ENCODE peak calls at places on chromosomes 3 and 15, in six cellular contexts. Z, K, U, L, X and B are unnamed samples.

GRCh38 chr3:20250314-20250713 is 64.3 kb upstream of the SGO1 start:
- DNase-seq in Z (no peak), K (no peak), U (no peak), L (no peak), X (no peak), B (no peak)

GRCh38 chr15:74781673-74782595 is at the start of gene CSK:
- DNase-seq in Z (no peak), K (no peak), U (peak; percentile 94), L (no peak), X (no peak), B (peak; percentile 99)

GRCh38 chr3:178802259-178802658 is 266.0 kb downstream of the KCNMB2 start:
- DNase-seq in Z (no peak), K (no peak), U (no peak), L (no peak), X (no peak), B (no peak)

GRCh38 chr3:21704796-21705195 is 46.2 kb downstream of the ZNF385D start:
- DNase-seq in Z (no peak), K (no peak), U (no peak), L (no peak), X (no peak), B (no peak)

GRCh38 chr15:100216177-100216576 is 125.6 kb downstream of the ADAMTS17 start:
- DNase-seq in Z (no peak), K (no peak), U (no peak), L (no peak), X (no peak), B (no peak)

GRCh38 chr3:17154941-17155340 is 270.2 kb downstream of the PLCL2 start:
- DNase-seq in Z (no peak), K (no peak), U (no peak), L (no peak), X (no peak), B (no peak)

GRCh38 chr3:69724722-69725435 is 14.4 kb upstream of the MITF start:
- DNase-seq in Z (no peak), K (no peak), U (peak; percentile 87), L (no peak), X (no peak), B (no peak)

GRCh38 chr15:70753101-70753829 is 10.1 kb downstream of the UACA start:
- DNase-seq in Z (no peak), K (no peak), U (no peak), L (no peak), X (no peak), B (no peak)

GRCh38 chr3:83953417-83954089 is 1005.2 kb upstream of the CADM2 start:
- DNase-seq in Z (no peak), K (no peak), U (no peak), L (no peak), X (no peak), B (no peak)

GRCh38 chr15:28913171-28913765 is 27.5 kb downstream of the APBA2 start:
- DNase-seq in Z (no peak), K (no peak), U (no peak), L (no peak), X (no peak), B (peak; percentile 58)

GRCh38 chr15:28912422-28912821 is 26.6 kb downstream of the APBA2 start:
- DNase-seq in Z (no peak), K (no peak), U (peak; percentile 70), L (no peak), X (no peak), B (peak; percentile 71)

GRCh38 chr15:28914046-28914445 is 28.3 kb downstream of the APBA2 start:
- DNase-seq in Z (no peak), K (no peak), U (no peak), L (no peak), X (no peak), B (no peak)

GRCh38 chr15:28909958-28910500 is 24.3 kb downstream of the APBA2 start:
- DNase-seq in Z (no peak), K (no peak), U (no peak), L (no peak), X (no peak), B (no peak)

DNA sequence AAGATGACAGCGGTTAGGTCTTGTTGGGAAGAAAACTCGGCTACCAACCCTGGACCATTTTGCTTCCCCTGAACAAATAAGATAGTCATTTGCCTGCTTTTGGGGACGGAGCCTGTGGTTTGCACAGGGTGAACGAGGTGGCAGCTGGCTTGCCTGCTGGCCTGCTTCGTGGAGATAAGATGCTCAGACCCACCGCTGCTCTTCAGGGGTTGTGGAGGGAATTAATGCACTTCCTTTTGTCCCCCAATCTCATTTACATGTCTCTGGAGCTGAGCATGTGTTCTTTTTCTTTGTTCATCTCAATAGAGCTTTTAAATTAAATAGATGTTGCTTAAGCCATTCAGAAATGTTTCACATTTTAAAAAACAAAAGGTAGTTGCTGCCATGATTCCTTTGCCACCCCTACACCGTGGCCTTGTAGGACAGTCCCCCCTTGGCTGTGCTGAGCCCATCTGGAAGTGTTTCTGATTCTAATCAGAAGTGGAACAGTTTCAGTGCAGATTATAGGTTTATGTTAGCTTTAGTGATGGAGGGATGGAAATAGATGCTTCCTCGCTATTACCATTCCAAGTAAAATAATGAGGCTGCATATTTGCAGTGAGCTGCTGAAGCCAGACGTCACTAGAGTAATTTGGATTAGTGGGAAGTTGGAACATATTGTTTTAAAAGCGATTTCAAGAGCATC is 25.7 kb downstream of the APBA2 start:
- DNase-seq in Z (no peak), K (no peak), U (peak; percentile 91), L (no peak), X (no peak), B (peak; percentile 80)
- TF ChIP-seq YY1 in Z (no peak), K (no peak), U (peak; percentile 35), L (no peak), X (no peak), B (no peak)

DNA sequence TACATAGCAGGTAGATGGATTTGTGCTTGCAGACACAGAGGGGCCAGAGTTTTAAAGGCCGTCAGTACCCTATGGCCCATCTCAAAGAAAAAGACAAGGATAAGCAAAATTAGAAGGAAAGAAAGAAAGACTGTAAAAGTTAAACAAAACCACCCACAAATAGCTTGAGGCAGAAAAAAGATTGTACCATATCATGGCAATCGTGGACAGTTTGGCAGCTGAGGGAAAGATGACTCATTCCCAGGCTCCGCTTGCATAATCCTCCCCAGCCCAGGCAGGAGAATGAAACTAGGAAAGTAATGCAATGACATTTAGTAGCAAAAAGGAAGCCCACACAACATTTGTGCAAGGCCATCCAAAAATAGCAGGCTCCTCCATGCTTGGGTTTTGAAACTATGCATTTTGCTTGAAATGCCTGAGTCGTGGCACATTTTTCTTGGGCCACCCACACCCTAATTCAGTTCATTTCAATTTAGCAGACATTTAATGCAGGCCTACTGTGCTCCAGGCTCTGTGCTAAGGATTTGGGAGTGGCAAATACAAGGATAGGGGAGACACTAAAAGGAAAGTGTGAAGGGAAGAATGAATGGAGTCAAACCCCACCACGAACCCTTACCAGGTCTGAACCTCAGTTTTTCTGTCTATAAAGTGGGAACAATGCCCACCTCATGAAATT is 40.9 kb upstream of the SMAD3 start:
- DNase-seq in Z (no peak), K (peak; percentile 16), U (peak; percentile 79), L (peak; percentile 77), X (peak; percentile 68), B (peak; percentile 51)
- TF ChIP-seq RAD21 in Z (no peak), K (no peak), U (no peak), L (peak; percentile 15), X (no peak), B (no peak)

GRCh38 chr3:159273608-159274007 is 471.8 kb downstream of the MFSD1 start:
- DNase-seq in Z (no peak), K (no peak), U (no peak), L (peak; percentile 6), X (no peak), B (no peak)
- TF ChIP-seq YY1 in Z (no peak), K (no peak), U (no peak), L (no peak), X (no peak), B (no peak)

GRCh38 chr15:48144889-48145288 is 24.1 kb downstream of the SLC24A5 start:
- DNase-seq in Z (no peak), K (peak; percentile 16), U (no peak), L (no peak), X (no peak), B (no peak)
- TF ChIP-seq RAD21 in Z (no peak), K (no peak), U (no peak), L (no peak), X (no peak), B (no peak)

DNA sequence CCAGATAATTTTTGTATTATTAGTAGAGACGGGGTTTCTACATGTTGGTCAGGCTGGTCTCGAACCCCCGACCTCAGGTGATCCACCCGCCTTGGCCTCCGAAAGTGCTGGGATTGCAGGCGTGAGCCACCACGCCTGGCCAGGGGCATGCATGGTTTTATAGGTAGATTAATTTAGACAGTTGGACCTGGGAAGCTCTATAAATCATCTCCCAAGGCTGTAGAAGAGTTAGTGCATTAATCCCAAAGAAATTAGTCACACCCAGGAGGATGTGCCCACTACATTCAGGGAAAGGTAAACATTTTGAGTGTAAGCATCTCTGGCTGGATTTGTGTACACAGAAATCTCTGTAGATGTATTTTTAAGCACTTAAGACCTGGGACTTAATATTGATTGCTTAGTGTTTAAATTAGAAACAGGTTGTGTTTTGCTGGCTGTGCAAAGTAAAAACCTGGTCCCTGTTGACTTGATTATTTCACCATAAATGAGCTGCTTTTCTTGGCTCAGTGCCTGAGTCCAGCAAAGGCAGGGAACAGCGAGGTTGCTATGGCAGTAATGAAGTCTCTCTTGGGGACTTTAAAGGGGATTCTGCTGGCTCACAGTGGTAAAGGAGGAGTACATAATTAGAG is 19.2 kb downstream of the EXOSC7 start:
- DNase-seq in Z (no peak), K (no peak), U (no peak), L (no peak), X (no peak), B (peak; percentile 80)
- TF ChIP-seq YY1 in Z (no peak), K (no peak), U (no peak), L (no peak), X (no peak), B (no peak)

DNA sequence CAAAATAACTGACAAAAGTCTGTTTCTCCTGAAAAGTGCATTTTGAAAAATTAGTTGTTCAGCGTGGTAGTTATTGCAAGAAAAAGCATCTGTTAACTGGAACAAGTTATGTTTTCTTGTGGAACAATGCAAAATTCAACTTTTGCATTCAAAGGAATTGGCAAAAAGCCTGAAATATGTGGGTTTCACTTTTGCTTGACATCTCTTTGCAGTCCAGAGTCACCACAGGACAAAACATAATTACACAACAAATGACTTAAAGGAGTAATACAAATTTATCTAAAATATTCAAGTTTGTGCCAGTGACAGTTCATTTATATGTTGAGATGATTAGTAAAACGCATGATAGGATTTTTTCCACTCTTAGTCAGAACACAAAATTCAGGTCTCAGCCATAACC is 96.3 kb upstream of the P2RY1 start:
- DNase-seq in Z (no peak), K (peak; percentile 60), U (no peak), L (no peak), X (no peak), B (no peak)
- TF ChIP-seq RAD21 in Z (no peak), K (no peak), U (no peak), L (no peak), X (no peak), B (no peak)